ENCODE peak calls at places on chromosomes 4 and X, in ten cellular contexts. Z, X, I, N, T, F, E, O, H and C are unnamed samples.

GRCh38 chr4:102616661-102617060 is 115.5 kb downstream of the NFKB1 start:
- DNase-seq in N (no peak), E (no peak), X (peak), O (no peak), H (no peak), I (no peak), T (peak), F (no peak), Z (no peak), C (peak)

GRCh38 chrX:37701588-37701987 is 16.0 kb downstream of the XK start:
- DNase-seq in X (no peak), I (peak), O (no peak), T (no peak), F (no peak), E (no peak), H (no peak), Z (no peak), N (no peak), C (no peak)

GRCh38 chrX:21932277-21932996 is 8.1 kb upstream of the SMS start:
- DNase-seq in F (peak), I (peak), E (no peak), H (peak), N (no peak), T (no peak), Z (no peak), O (peak), X (no peak), C (peak)

GRCh38 chr4:105215609-105216313 is 69.1 kb downstream of the TET2 start:
- DNase-seq in N (peak), T (no peak), E (no peak), O (no peak), F (peak), Z (no peak), H (peak), X (no peak), I (no peak), C (no peak)

GRCh38 chr4:139798456-139798855 is 132.8 kb downstream of the MGST2 start:
- DNase-seq in Z (no peak), O (no peak), T (no peak), X (no peak), H (no peak), F (no peak), N (no peak), E (no peak), I (no peak), C (no peak)

GRCh38 chr4:33837043-33837442 is 2407.3 kb downstream of the ARAP2 start:
- DNase-seq in X (no peak), T (no peak), I (no peak), O (no peak), N (no peak), H (peak), E (no peak), Z (no peak), F (peak), C (no peak)

GRCh38 chr4:16334641-16335040 is 108.4 kb upstream of the TAPT1 start:
- DNase-seq in N (no peak), I (no peak), H (no peak), T (no peak), E (no peak), F (no peak), Z (no peak), X (no peak), O (no peak), C (no peak)

GRCh38 chr4:14667624-14668295 is 334.5 kb upstream of the CPEB2 start:
- DNase-seq in O (no peak), H (peak), T (no peak), X (no peak), E (no peak), N (no peak), I (no peak), Z (no peak), F (peak), C (no peak)

GRCh38 chr4:181566490-181566889 is 676.7 kb upstream of the TENM3 start:
- DNase-seq in X (peak), F (peak), H (peak), E (no peak), I (no peak), O (no peak), Z (no peak), T (no peak), N (no peak), C (no peak)

GRCh38 chrX:110210417-110211139 is 107.3 kb downstream of the AMMECR1 start:
- DNase-seq in E (no peak), I (no peak), O (no peak), H (peak), Z (no peak), F (peak), T (no peak), N (no peak), X (no peak), C (no peak)

GRCh38 chrX:119155416-119156035 is 27.9 kb upstream of the KIAA1210 start:
- DNase-seq in N (no peak), I (no peak), T (no peak), O (no peak), H (peak), Z (no peak), E (no peak), X (no peak), F (no peak), C (no peak)

DNA sequence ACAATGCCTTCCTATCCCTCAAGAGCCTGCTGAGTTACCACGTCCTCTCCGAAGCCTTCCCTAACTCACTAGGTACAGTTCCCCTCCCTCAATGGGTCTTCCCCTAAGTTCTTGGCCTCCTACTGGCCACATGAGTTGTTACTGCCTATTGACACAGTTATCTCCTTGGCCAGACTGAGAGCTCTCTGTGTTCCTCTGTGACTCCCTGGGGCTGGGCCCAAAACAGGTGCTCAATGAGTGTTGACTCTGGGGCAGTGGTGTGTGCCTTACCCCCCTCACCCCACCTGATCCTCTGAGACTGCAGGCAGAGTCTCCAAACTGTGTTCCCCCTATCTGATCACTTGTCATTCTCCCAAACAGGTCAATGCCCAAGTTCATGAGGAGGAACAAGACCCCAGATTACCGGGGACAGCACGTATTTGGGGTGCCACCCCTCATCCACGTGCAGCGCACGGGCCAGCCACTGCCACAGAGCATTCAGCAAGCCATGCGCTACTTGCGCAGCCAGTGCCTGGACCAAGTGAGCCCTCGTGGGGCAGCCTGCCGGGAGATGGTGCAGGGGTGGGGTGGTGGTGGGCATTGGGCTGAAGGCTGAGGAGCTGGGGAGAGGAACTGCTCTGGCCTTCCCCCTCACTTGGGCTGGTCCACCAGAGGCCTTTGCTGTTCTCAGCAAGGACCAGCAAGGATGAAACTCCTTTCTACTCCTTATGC is 72.6 kb downstream of the STARD8 start:
- DNase-seq in Z (no peak), I (no peak), H (no peak), T (no peak), E (no peak), X (no peak), N (no peak), F (peak), O (no peak), C (no peak)
- TF ChIP-seq CTCF in Z (peak), I (no peak), H (peak), T (no peak), E (no peak), X (peak), N (no peak), F (peak), O (no peak), C (no peak)

DNA sequence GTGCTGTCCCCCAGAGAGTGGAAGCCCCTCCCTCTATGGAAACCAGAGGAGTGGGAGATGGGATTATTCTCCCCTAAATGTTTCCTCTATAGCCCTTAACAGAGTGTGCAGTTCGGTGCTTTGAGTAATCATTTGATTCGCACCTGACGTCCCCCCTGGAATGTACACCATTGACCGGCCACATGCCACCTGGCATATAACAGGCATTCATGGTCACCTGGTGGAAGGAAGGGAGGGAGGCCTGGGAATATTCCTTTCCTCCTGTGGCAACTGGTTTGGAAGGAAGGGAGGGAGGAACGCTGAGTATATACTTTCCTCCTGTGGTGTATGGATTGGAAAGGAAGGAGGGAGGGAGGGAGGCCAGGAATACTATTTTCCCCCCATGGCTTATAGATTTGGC is 77.2 kb downstream of the CRMP1 start:
- DNase-seq in F (no peak), E (no peak), N (no peak), Z (no peak), H (no peak), T (no peak), X (no peak), I (no peak), O (no peak), C (no peak)
- TF ChIP-seq CTCF in F (no peak), E (no peak), N (no peak), Z (no peak), H (no peak), T (no peak), X (no peak), I (no peak), O (no peak), C (no peak)

GRCh38 chr4:143395054-143395453 is 58.4 kb downstream of the GAB1 start:
- DNase-seq in F (no peak), X (no peak), I (no peak), Z (no peak), E (no peak), H (no peak), O (no peak), T (no peak), N (no peak), C (no peak)

GRCh38 chr4:143399113-143399949 is 62.7 kb downstream of the GAB1 start:
- DNase-seq in T (peak), E (no peak), X (no peak), F (peak), I (no peak), H (peak), Z (no peak), O (no peak), N (peak), C (no peak)

GRCh38 chr4:143397887-143398286 is 61.2 kb downstream of the GAB1 start:
- DNase-seq in T (no peak), F (no peak), H (no peak), O (no peak), E (no peak), N (no peak), X (no peak), I (no peak), Z (no peak), C (no peak)

GRCh38 chr4:143397335-143397734 is 60.7 kb downstream of the GAB1 start:
- DNase-seq in E (no peak), O (no peak), X (no peak), Z (no peak), H (no peak), N (no peak), T (no peak), I (no peak), F (no peak), C (no peak)

GRCh38 chr4:143396695-143397094 is 60.0 kb downstream of the GAB1 start:
- DNase-seq in F (no peak), E (no peak), O (no peak), X (no peak), Z (no peak), H (no peak), N (no peak), T (no peak), I (no peak), C (no peak)
- TF ChIP-seq CTCF in F (peak), E (no peak), O (no peak), X (no peak), Z (peak), H (peak), N (no peak), T (peak), I (no peak), C (no peak)

GRCh38 chrX:23403849-23404248 is 69.2 kb downstream of the PTCHD1 start:
- DNase-seq in F (peak), E (no peak), O (no peak), T (peak), N (no peak), H (no peak), Z (no peak), X (no peak), I (no peak), C (no peak)
- TF ChIP-seq CTCF in F (peak), E (no peak), O (no peak), T (peak), N (no peak), H (peak), Z (peak), X (no peak), I (peak), C (no peak)

GRCh38 chr4:25928956-25929336 is 14.9 kb downstream of the SMIM20 start:
- DNase-seq in T (no peak), N (no peak), O (no peak), H (peak), X (no peak), F (peak), I (no peak), E (no peak), Z (no peak), C (no peak)
- TF ChIP-seq CTCF in T (no peak), N (no peak), O (no peak), H (no peak), X (no peak), F (no peak), I (no peak), E (no peak), Z (no peak), C (no peak)